ENCODE peak calls at places on chromosomes 3 and 15, in six cellular contexts. F, R, V, N, W and P are unnamed samples.

GRCh38 chr15:56475351-56475750 is 10.4 kb upstream of the MNS1 start:
- DNase-seq in R (no peak), V (no peak), F (no peak), W (no peak), N (no peak), P (no peak)

GRCh38 chr3:136543385-136543784 is 208.8 kb downstream of the STAG1 start:
- DNase-seq in F (no peak), N (no peak), W (no peak), R (no peak), V (no peak), P (no peak)

GRCh38 chr3:8371085-8371551 is 130.5 kb upstream of the LMCD1 start:
- DNase-seq in N (no peak), R (no peak), W (peak; percentile 29), V (no peak), F (no peak), P (no peak)

GRCh38 chr3:45055032-45055410 is 28.9 kb downstream of the CLEC3B start:
- DNase-seq in N (no peak), V (no peak), F (no peak), W (no peak), R (no peak), P (no peak)

GRCh38 chr3:128617557-128618397 is 32.8 kb downstream of the RPN1 start:
- DNase-seq in W (peak; percentile 94), F (peak; percentile 99), R (peak; percentile 96), N (peak; percentile 99), V (peak; percentile 98), P (peak; percentile 99)

GRCh38 chr15:40047413-40048154 is 8.6 kb upstream of the SRP14 start:
- DNase-seq in N (peak; percentile 49), V (peak; percentile 49), F (peak; percentile 33), R (no peak), W (no peak), P (peak; percentile 59)

GRCh38 chr15:98051734-98052133 is 91.2 kb downstream of the ARRDC4 start:
- DNase-seq in F (no peak), N (no peak), R (no peak), W (no peak), V (no peak), P (no peak)

GRCh38 chr15:96560246-96560895 is 229.9 kb downstream of the NR2F2 start:
- DNase-seq in F (no peak), R (no peak), V (no peak), N (no peak), W (no peak), P (no peak)

GRCh38 chr3:141102372-141102771 is 51.2 kb downstream of the SPSB4 start:
- DNase-seq in V (no peak), R (no peak), N (no peak), W (no peak), F (no peak), P (no peak)

GRCh38 chr15:70799667-70800450 is 36.5 kb upstream of the UACA start:
- DNase-seq in F (no peak), N (no peak), V (no peak), W (peak; percentile 72), R (peak; percentile 31), P (no peak)

GRCh38 chr15:39110336-39110735 is 470.5 kb upstream of the THBS1 start:
- DNase-seq in F (no peak), W (no peak), R (no peak), N (no peak), V (no peak), P (no peak)

GRCh38 chr15:40358492-40359353 is 704 bp downstream of the DISP2 start:
- DNase-seq in W (no peak), N (no peak), V (no peak), R (no peak), F (peak; percentile 25), P (peak; percentile 51)

GRCh38 chr3:187737401-187738088 is 7.7 kb downstream of the BCL6 start:
- DNase-seq in W (no peak), V (peak; percentile 84), R (peak; percentile 72), N (no peak), F (peak; percentile 27), P (peak; percentile 44)

GRCh38 chr15:21262851-21263400 is 177.4 kb downstream of the POTEB3 start:
- DNase-seq in V (no peak), W (no peak), R (no peak), F (no peak), N (no peak), P (no peak)

GRCh38 chr15:38860682-38861081 is 296.1 kb upstream of the RASGRP1 start:
- DNase-seq in F (no peak), V (no peak), R (no peak), N (no peak), W (no peak), P (no peak)

GRCh38 chr3:47324278-47324865 is 41.6 kb downstream of the KLHL18 start:
- DNase-seq in F (peak; percentile 28), N (peak; percentile 32), W (peak; percentile 81), V (peak; percentile 23), R (peak; percentile 56), P (peak; percentile 51)

GRCh38 chr15:93180656-93181055 is 91.6 kb upstream of the RGMA start:
- DNase-seq in R (no peak), N (no peak), W (no peak), F (no peak), V (no peak), P (no peak)

GRCh38 chr3:150742679-150743078 is 20.3 kb downstream of the SIAH2 start:
- DNase-seq in R (no peak), W (no peak), F (no peak), N (no peak), V (no peak), P (no peak)

GRCh38 chr3:152328841-152329240 is 60.1 kb downstream of the MBNL1 start:
- DNase-seq in F (no peak), V (no peak), W (peak; percentile 55), N (no peak), R (no peak), P (no peak)

GRCh38 chr3:173044998-173045397 is 96.0 kb downstream of the SPATA16 start:
- DNase-seq in W (no peak), F (no peak), V (no peak), N (no peak), R (no peak), P (no peak)

GRCh38 chr3:23751485-23751811 is 54.3 kb upstream of the UBE2E1 start:
- DNase-seq in V (no peak), R (no peak), F (no peak), W (no peak), N (no peak), P (no peak)

GRCh38 chr3:120353463-120353862 is 4.3 kb upstream of the LRRC58 start:
- DNase-seq in R (no peak), N (no peak), W (no peak), F (no peak), V (no peak), P (no peak)

GRCh38 chr3:181330257-181330656 is 340.7 kb upstream of the DNAJC19 start:
- DNase-seq in V (no peak), W (no peak), R (no peak), F (no peak), N (no peak), P (no peak)

GRCh38 chr3:108088146-108088545 is 2.7 kb downstream of the CD47 start:
- DNase-seq in F (no peak), R (no peak), V (no peak), W (no peak), N (no peak), P (no peak)

GRCh38 chr15:66154581-66154980 is 99.0 kb downstream of the MEGF11 start:
- DNase-seq in F (no peak), R (no peak), V (no peak), N (no peak), W (no peak), P (no peak)

GRCh38 chr15:81475471-81475870 is 101.5 kb upstream of the TMC3 start:
- DNase-seq in V (no peak), W (no peak), F (no peak), R (no peak), N (no peak), P (no peak)